ENCODE peak calls at places on chromosomes 5 and 9, in nine cellular contexts. W is mucosa of gallbladder; N is Kasumi-1; L is astrocyte of the spinal cord; R is activated naive CD4-positive, alpha-beta T cell; P is stimulated activated CD8-positive, alpha-beta memory T cell treated with anti-CD3 and anti-CD28 coated beads, Interleukin-7, amount 100 ng/mL, for 24 hours; B is GM20000; T is HFFc6; U is left ventricle myocardium superior. J is an unnamed sample.
A peak's percentile ranks its signal among the peaks of the same experiment; 100 is the strongest.

GRCh38 chr5:113487411-113487778 is 858 bp downstream of the MCC start:
- DNase-seq in W (no peak), R (no peak), U (no peak), L (peak; percentile 35), T (no peak), P (no peak), B (no peak), N (no peak), J (peak; percentile 5)

GRCh38 chr9:113687680-113688371 is 188.3 kb upstream of the ZNF618 start:
- DNase-seq in B (no peak), P (no peak), W (no peak), U (no peak), T (no peak), N (no peak), L (no peak), R (no peak), J (no peak)

GRCh38 chr5:176497852-176498251 is 39.4 kb downstream of the RNF44 start:
- DNase-seq in T (peak; percentile 39), N (no peak), L (no peak), B (no peak), P (no peak), W (no peak), R (no peak), U (no peak), J (peak; percentile 49)

GRCh38 chr9:134297581-134297980 is 28.7 kb upstream of the RXRA start:
- DNase-seq in L (no peak), B (no peak), R (no peak), P (no peak), W (no peak), T (no peak), U (peak; percentile 9), N (no peak), J (no peak)

GRCh38 chr9:136048560-136049411 is 46.3 kb downstream of the NACC2 start:
- DNase-seq in U (peak; percentile 40), B (peak; percentile 24), L (no peak), T (no peak), N (no peak), R (no peak), P (no peak), W (no peak), J (no peak)

GRCh38 chr5:136811086-136811485 is 445.7 kb upstream of the TRPC7 start:
- DNase-seq in B (no peak), T (no peak), W (no peak), U (no peak), L (no peak), N (no peak), R (no peak), P (no peak), J (no peak)

GRCh38 chr9:133369419-133369818 is 6.4 kb downstream of the SURF4 start:
- DNase-seq in W (no peak), P (no peak), U (no peak), B (no peak), L (no peak), T (no peak), N (no peak), R (no peak), J (no peak)

GRCh38 chr9:85508616-85509015 is 233.1 kb downstream of the AGTPBP1 start:
- DNase-seq in T (no peak), U (no peak), P (no peak), R (no peak), W (no peak), B (no peak), L (no peak), N (no peak), J (no peak)

GRCh38 chr5:176507911-176508310 is 29.3 kb downstream of the RNF44 start:
- DNase-seq in U (no peak), T (no peak), P (no peak), B (no peak), R (no peak), N (no peak), W (no peak), L (no peak), J (no peak)

GRCh38 chr5:141877478-141878185 is 578 bp downstream of the PCDH1 start:
- DNase-seq in U (no peak), R (no peak), B (no peak), N (no peak), P (no peak), L (no peak), T (no peak), W (no peak), J (peak; percentile 14)

GRCh38 chr9:133276923-133277322 is 1.9 kb upstream of the ABO start:
- DNase-seq in R (no peak), T (no peak), N (no peak), W (no peak), L (no peak), U (no peak), P (no peak), B (no peak), J (no peak)

GRCh38 chr9:88183798-88184495 is 45.7 kb upstream of the SPATA31C2 start:
- DNase-seq in T (no peak), B (no peak), L (no peak), R (no peak), U (no peak), W (no peak), P (no peak), N (no peak), J (peak; percentile 23)

GRCh38 chr9:131669234-131670172 is 70.4 kb downstream of the RAPGEF1 start:
- DNase-seq in W (no peak), U (no peak), B (no peak), L (no peak), T (no peak), P (no peak), R (no peak), N (no peak), J (no peak)

GRCh38 chr9:135588886-135589595 is 27.5 kb downstream of the PAEP start:
- DNase-seq in U (no peak), L (no peak), T (no peak), P (no peak), R (no peak), B (no peak), W (no peak), N (no peak), J (no peak)

GRCh38 chr5:133854554-133854953 is 113.9 kb downstream of the C5orf15 start:
- DNase-seq in T (no peak), L (no peak), N (no peak), R (no peak), B (no peak), W (no peak), P (no peak), U (no peak), J (no peak)

GRCh38 chr5:14779975-14780374 is 91.6 kb downstream of the ANKH start:
- DNase-seq in N (no peak), B (no peak), W (no peak), U (no peak), L (no peak), P (no peak), T (no peak), R (no peak), J (no peak)

GRCh38 chr5:139298242-139298641 is 4.7 kb downstream of the MATR3 start:
- DNase-seq in T (no peak), U (no peak), L (no peak), B (no peak), R (no peak), P (no peak), W (no peak), N (no peak), J (no peak)

GRCh38 chr9:86487222-86487841 is 133.1 kb upstream of the TUT7 start:
- DNase-seq in P (no peak), B (peak; percentile 30), U (no peak), L (peak; percentile 69), T (peak; percentile 66), R (no peak), N (peak; percentile 73), W (no peak), J (peak; percentile 62)

GRCh38 chr5:96977228-96977627 is 41.3 kb downstream of the LNPEP start:
- DNase-seq in P (no peak), N (no peak), L (no peak), B (no peak), U (no peak), R (no peak), W (no peak), T (no peak), J (no peak)

GRCh38 chr5:168219515-168220410 is 71.7 kb upstream of the WWC1 start:
- DNase-seq in R (no peak), N (peak; percentile 61), T (peak; percentile 61), L (peak; percentile 67), W (peak; percentile 73), P (peak; percentile 5), B (peak; percentile 75), U (no peak), J (peak; percentile 62)

GRCh38 chr5:43627028-43627427 is 24.0 kb downstream of the NNT start:
- DNase-seq in U (no peak), R (no peak), N (peak; percentile 73), W (peak; percentile 34), P (no peak), B (no peak), T (peak; percentile 67), L (peak; percentile 58), J (peak; percentile 81)

GRCh38 chr9:129473523-129474244 is 147.2 kb downstream of the C9orf50 start:
- DNase-seq in B (no peak), N (no peak), U (peak; percentile 49), P (no peak), L (no peak), W (no peak), T (no peak), R (no peak), J (no peak)